ENCODE peak calls at places on chromosome 18, in seven cellular contexts. One of them, this sample, is unnamed.

GRCh38 chr18:74546751-74547530 is 12.6 kb downstream of the CNDP1 start:
- DNase-seq in HTR-8/SVneo: no peak
- DNase-seq in choroid plexus epithelial cell: peak
- DNase-seq in neural progenitor cell: no peak
- DNase-seq in AG10803: peak
- DNase-seq in iPS-NIHi11: no peak
- DNase-seq in B cell: no peak
- DNase-seq in this sample: peak

GRCh38 chr18:13366541-13366940 is 148.0 kb downstream of the LDLRAD4 start:
- DNase-seq in HTR-8/SVneo: no peak
- DNase-seq in choroid plexus epithelial cell: no peak
- DNase-seq in neural progenitor cell: no peak
- DNase-seq in AG10803: no peak
- DNase-seq in iPS-NIHi11: no peak
- DNase-seq in B cell: no peak
- DNase-seq in this sample: no peak

GRCh38 chr18:22349966-22350365 is 67.7 kb downstream of the CTAGE1 start:
- DNase-seq in HTR-8/SVneo: no peak
- DNase-seq in choroid plexus epithelial cell: no peak
- DNase-seq in neural progenitor cell: no peak
- DNase-seq in AG10803: no peak
- DNase-seq in iPS-NIHi11: no peak
- DNase-seq in B cell: no peak
- DNase-seq in this sample: no peak

GRCh38 chr18:13872373-13872772 is 43.0 kb downstream of the MC2R start:
- DNase-seq in HTR-8/SVneo: no peak
- DNase-seq in choroid plexus epithelial cell: no peak
- DNase-seq in neural progenitor cell: no peak
- DNase-seq in AG10803: no peak
- DNase-seq in iPS-NIHi11: no peak
- DNase-seq in B cell: no peak
- DNase-seq in this sample: no peak

GRCh38 chr18:34740101-34740500 is 30.0 kb downstream of the DTNA start:
- DNase-seq in HTR-8/SVneo: no peak
- DNase-seq in choroid plexus epithelial cell: no peak
- DNase-seq in neural progenitor cell: no peak
- DNase-seq in AG10803: no peak
- DNase-seq in iPS-NIHi11: no peak
- DNase-seq in B cell: no peak
- DNase-seq in this sample: no peak

GRCh38 chr18:3726241-3726951 is 276.4 kb downstream of the TGIF1 start:
- DNase-seq in HTR-8/SVneo: no peak
- DNase-seq in choroid plexus epithelial cell: no peak
- DNase-seq in neural progenitor cell: no peak
- DNase-seq in AG10803: no peak
- DNase-seq in iPS-NIHi11: no peak
- DNase-seq in B cell: no peak
- DNase-seq in this sample: no peak

GRCh38 chr18:57666818-57667497 is 45.3 kb upstream of the NARS1 start:
- DNase-seq in HTR-8/SVneo: no peak
- DNase-seq in choroid plexus epithelial cell: peak
- DNase-seq in neural progenitor cell: no peak
- DNase-seq in AG10803: peak
- DNase-seq in iPS-NIHi11: no peak
- DNase-seq in B cell: no peak
- DNase-seq in this sample: peak

GRCh38 chr18:58867281-58867961 is 2.7 kb downstream of the ZNF532 start:
- DNase-seq in HTR-8/SVneo: no peak
- DNase-seq in choroid plexus epithelial cell: peak
- DNase-seq in neural progenitor cell: peak
- DNase-seq in AG10803: no peak
- DNase-seq in iPS-NIHi11: peak
- DNase-seq in B cell: no peak
- DNase-seq in this sample: peak

GRCh38 chr18:3281456-3282400 is 19.8 kb downstream of the MYL12B start:
- DNase-seq in HTR-8/SVneo: peak
- DNase-seq in choroid plexus epithelial cell: peak
- DNase-seq in neural progenitor cell: peak
- DNase-seq in AG10803: peak
- DNase-seq in iPS-NIHi11: peak
- DNase-seq in B cell: peak
- DNase-seq in this sample: peak

GRCh38 chr18:76503595-76503994 is 8.6 kb upstream of the ZNF516 start:
- DNase-seq in HTR-8/SVneo: no peak
- DNase-seq in choroid plexus epithelial cell: no peak
- DNase-seq in neural progenitor cell: peak
- DNase-seq in AG10803: no peak
- DNase-seq in iPS-NIHi11: no peak
- DNase-seq in B cell: no peak
- DNase-seq in this sample: no peak

GRCh38 chr18:56461151-56461550 is 177.2 kb downstream of the TXNL1 start:
- DNase-seq in HTR-8/SVneo: no peak
- DNase-seq in choroid plexus epithelial cell: no peak
- DNase-seq in neural progenitor cell: no peak
- DNase-seq in AG10803: no peak
- DNase-seq in iPS-NIHi11: no peak
- DNase-seq in B cell: no peak
- DNase-seq in this sample: no peak

GRCh38 chr18:27750014-27750413 is 426.9 kb downstream of the CDH2 start:
- DNase-seq in HTR-8/SVneo: peak
- DNase-seq in choroid plexus epithelial cell: peak
- DNase-seq in neural progenitor cell: peak
- DNase-seq in AG10803: peak
- DNase-seq in iPS-NIHi11: peak
- DNase-seq in B cell: no peak
- DNase-seq in this sample: peak

GRCh38 chr18:24987271-24987932 is 364.6 kb downstream of the ZNF521 start:
- DNase-seq in HTR-8/SVneo: no peak
- DNase-seq in choroid plexus epithelial cell: no peak
- DNase-seq in neural progenitor cell: peak
- DNase-seq in AG10803: peak
- DNase-seq in iPS-NIHi11: peak
- DNase-seq in B cell: no peak
- DNase-seq in this sample: peak

GRCh38 chr18:13375302-13376255 is 157.0 kb downstream of the LDLRAD4 start:
- DNase-seq in HTR-8/SVneo: peak
- DNase-seq in choroid plexus epithelial cell: peak
- DNase-seq in neural progenitor cell: no peak
- DNase-seq in AG10803: peak
- DNase-seq in iPS-NIHi11: no peak
- DNase-seq in B cell: no peak
- DNase-seq in this sample: peak

GRCh38 chr18:37335337-37335736 is 230.3 kb downstream of the CELF4 start:
- DNase-seq in HTR-8/SVneo: peak
- DNase-seq in choroid plexus epithelial cell: peak
- DNase-seq in neural progenitor cell: peak
- DNase-seq in AG10803: peak
- DNase-seq in iPS-NIHi11: peak
- DNase-seq in B cell: no peak
- DNase-seq in this sample: peak

GRCh38 chr18:32381761-32382160 is 88.9 kb downstream of the GAREM1 start:
- DNase-seq in HTR-8/SVneo: no peak
- DNase-seq in choroid plexus epithelial cell: no peak
- DNase-seq in neural progenitor cell: no peak
- DNase-seq in AG10803: no peak
- DNase-seq in iPS-NIHi11: no peak
- DNase-seq in B cell: no peak
- DNase-seq in this sample: no peak

GRCh38 chr18:48142994-48143393 is 212.5 kb upstream of the SMAD2 start:
- DNase-seq in HTR-8/SVneo: no peak
- DNase-seq in choroid plexus epithelial cell: no peak
- DNase-seq in neural progenitor cell: no peak
- DNase-seq in AG10803: no peak
- DNase-seq in iPS-NIHi11: no peak
- DNase-seq in B cell: no peak
- DNase-seq in this sample: no peak

GRCh38 chr18:45874501-45875184 is 49.2 kb downstream of the SIGLEC15 start:
- DNase-seq in HTR-8/SVneo: no peak
- DNase-seq in choroid plexus epithelial cell: peak
- DNase-seq in neural progenitor cell: no peak
- DNase-seq in AG10803: peak
- DNase-seq in iPS-NIHi11: no peak
- DNase-seq in B cell: peak
- DNase-seq in this sample: no peak

GRCh38 chr18:50312296-50313030 is 25.0 kb upstream of the CXXC1 start:
- DNase-seq in HTR-8/SVneo: no peak
- DNase-seq in choroid plexus epithelial cell: no peak
- DNase-seq in neural progenitor cell: no peak
- DNase-seq in AG10803: no peak
- DNase-seq in iPS-NIHi11: no peak
- DNase-seq in B cell: peak
- DNase-seq in this sample: no peak

GRCh38 chr18:57793630-57793986 is 9.5 kb downstream of the ATP8B1 start:
- DNase-seq in HTR-8/SVneo: no peak
- DNase-seq in choroid plexus epithelial cell: no peak
- DNase-seq in neural progenitor cell: no peak
- DNase-seq in AG10803: no peak
- DNase-seq in iPS-NIHi11: no peak
- DNase-seq in B cell: no peak
- DNase-seq in this sample: no peak

GRCh38 chr18:45370190-45371010 is 244.9 kb upstream of the SLC14A2 start:
- DNase-seq in HTR-8/SVneo: no peak
- DNase-seq in choroid plexus epithelial cell: peak
- DNase-seq in neural progenitor cell: no peak
- DNase-seq in AG10803: peak
- DNase-seq in iPS-NIHi11: no peak
- DNase-seq in B cell: no peak
- DNase-seq in this sample: peak

GRCh38 chr18:62523631-62524442 is 1.0 kb downstream of the ZCCHC2 start:
- DNase-seq in HTR-8/SVneo: no peak
- DNase-seq in choroid plexus epithelial cell: peak
- DNase-seq in neural progenitor cell: peak
- DNase-seq in AG10803: peak
- DNase-seq in iPS-NIHi11: peak
- DNase-seq in B cell: peak
- DNase-seq in this sample: peak

GRCh38 chr18:11767935-11768334 is 78.9 kb downstream of the GNAL start:
- DNase-seq in HTR-8/SVneo: peak
- DNase-seq in choroid plexus epithelial cell: peak
- DNase-seq in neural progenitor cell: no peak
- DNase-seq in AG10803: no peak
- DNase-seq in iPS-NIHi11: no peak
- DNase-seq in B cell: no peak
- DNase-seq in this sample: no peak

GRCh38 chr18:42758851-42759250 is 356.6 kb downstream of the RIT2 start:
- DNase-seq in HTR-8/SVneo: no peak
- DNase-seq in choroid plexus epithelial cell: no peak
- DNase-seq in neural progenitor cell: no peak
- DNase-seq in AG10803: no peak
- DNase-seq in iPS-NIHi11: no peak
- DNase-seq in B cell: no peak
- DNase-seq in this sample: no peak

GRCh38 chr18:61216086-61216485 is 117.1 kb upstream of the CDH20 start:
- DNase-seq in HTR-8/SVneo: no peak
- DNase-seq in choroid plexus epithelial cell: no peak
- DNase-seq in neural progenitor cell: no peak
- DNase-seq in AG10803: no peak
- DNase-seq in iPS-NIHi11: no peak
- DNase-seq in B cell: no peak
- DNase-seq in this sample: no peak

GRCh38 chr18:3451166-3451988 is 1.4 kb downstream of the TGIF1 start:
- DNase-seq in HTR-8/SVneo: peak
- DNase-seq in choroid plexus epithelial cell: peak
- DNase-seq in neural progenitor cell: peak
- DNase-seq in AG10803: peak
- DNase-seq in iPS-NIHi11: peak
- DNase-seq in B cell: peak
- DNase-seq in this sample: peak